ENCODE peak calls at places on chromosomes 4 and X, in four cellular contexts. D, X, S and H are unnamed samples.

GRCh38 chr4:145731026-145731425 is 51.1 kb downstream of the C4orf51 start:
- DNase-seq in S (peak), D (no peak), X (no peak), H (no peak)

GRCh38 chr4:128525387-128525786 is 237.8 kb upstream of the PGRMC2 start:
- DNase-seq in X (no peak), S (peak), D (no peak), H (no peak)

GRCh38 chr4:5511791-5512190 is 196.6 kb downstream of the EVC2 start:
- DNase-seq in X (no peak), S (peak), D (no peak), H (no peak)

GRCh38 chr4:57077550-57078311 is 32.5 kb downstream of the IGFBP7 start:
- DNase-seq in D (no peak), X (no peak), S (peak), H (no peak)

GRCh38 chr4:160685729-160686128 is 1478.1 kb downstream of the FSTL5 start:
- DNase-seq in S (no peak), D (no peak), X (no peak), H (no peak)

GRCh38 chr4:159944477-159944876 is 841.6 kb downstream of the RAPGEF2 start:
- DNase-seq in D (no peak), S (no peak), X (no peak), H (no peak)

GRCh38 chr4:45172636-45173035 is 446.3 kb upstream of the GNPDA2 start:
- DNase-seq in S (no peak), X (no peak), D (no peak), H (no peak)

GRCh38 chrX:140504371-140505324 is at the start of gene SOX3:
- DNase-seq in X (no peak), S (no peak), D (no peak), H (no peak)

GRCh38 chrX:72495041-72495440 is 77.6 kb downstream of the HDAC8 start:
- DNase-seq in X (no peak), S (no peak), D (no peak), H (no peak)

GRCh38 chrX:129665916-129666644 is 11.3 kb upstream of the APLN start:
- DNase-seq in X (no peak), S (peak), D (no peak), H (no peak)

GRCh38 chrX:47483310-47484268 is 567 bp upstream of the ZNF41 start:
- DNase-seq in X (no peak), D (no peak), S (peak), H (no peak)

GRCh38 chr4:185914583-185915199 is 102.7 kb upstream of the SORBS2 start:
- DNase-seq in D (no peak), S (peak), X (no peak), H (no peak)

GRCh38 chr4:22991576-22991975 is 298.8 kb downstream of the GBA3 start:
- DNase-seq in S (no peak), X (no peak), D (no peak), H (no peak)

GRCh38 chrX:135420831-135421230 is 913 bp upstream of the SMIM10L2A start:
- DNase-seq in S (no peak), D (no peak), X (no peak), H (no peak)

GRCh38 chr4:186651624-186652023 is 72.0 kb downstream of the FAT1 start:
- DNase-seq in S (no peak), D (no peak), X (no peak), H (no peak)

GRCh38 chr4:26171953-26172352 is 148.9 kb upstream of the RBPJ start:
- DNase-seq in D (no peak), X (no peak), S (peak), H (no peak)

GRCh38 chr4:86432552-86433134 is 72.8 kb upstream of the MAPK10 start:
- DNase-seq in S (no peak), D (no peak), X (no peak), H (no peak)

GRCh38 chr4:184406915-184407314 is 67.4 kb downstream of the IRF2 start:
- DNase-seq in D (no peak), S (no peak), X (no peak), H (no peak)

GRCh38 chr4:124097447-124097846 is 615.1 kb downstream of the ANKRD50 start:
- DNase-seq in X (no peak), D (no peak), S (no peak), H (no peak)

GRCh38 chr4:179893967-179894590 is 2349.1 kb upstream of the TENM3 start:
- DNase-seq in S (peak), X (no peak), D (no peak), H (no peak)

GRCh38 chrX:42615161-42615563 is 162.8 kb downstream of the PPP1R2C start:
- DNase-seq in D (no peak), X (no peak), S (no peak), H (no peak)

GRCh38 chr4:94237271-94237670 is 29.6 kb downstream of the SMARCAD1 start:
- DNase-seq in X (no peak), D (no peak), S (no peak), H (no peak)

GRCh38 chr4:8512510-8512909 is 67.7 kb upstream of the GPR78 start:
- DNase-seq in S (no peak), D (no peak), X (no peak), H (no peak)

GRCh38 chr4:1325176-1325480 is 21.9 kb upstream of the UVSSA start:
- DNase-seq in X (no peak), S (no peak), D (no peak), H (no peak)

GRCh38 chr4:188992706-188993105 is 853.5 kb downstream of the TRIML1 start:
- DNase-seq in X (no peak), D (no peak), S (peak), H (no peak)

GRCh38 chrX:121455890-121456289 is 408.5 kb downstream of the GLUD2 start:
- DNase-seq in S (no peak), D (no peak), X (no peak), H (no peak)

GRCh38 chrX:121456315-121456714 is 408.9 kb downstream of the GLUD2 start:
- DNase-seq in S (no peak), X (no peak), D (no peak), H (no peak)

GRCh38 chrX:121457096-121457495 is 409.7 kb downstream of the GLUD2 start:
- DNase-seq in D (no peak), S (no peak), X (no peak), H (no peak)
- TF ChIP-seq CTCF in D (no peak), S (no peak), X (no peak), H (no peak)

GRCh38 chr4:154349829-154350228 is 141.8 kb downstream of the DCHS2 start:
- DNase-seq in X (no peak), S (no peak), D (peak), H (no peak)
- TF ChIP-seq CTCF in X (no peak), S (peak), D (peak), H (no peak)

GRCh38 chr4:165378398-165378762 is 428 bp upstream of the CPE start:
- DNase-seq in X (no peak), D (no peak), S (no peak), H (no peak)

GRCh38 chr4:165379662-165380061 is 854 bp downstream of the CPE start:
- DNase-seq in D (no peak), X (no peak), S (no peak), H (no peak)

GRCh38 chr4:165381821-165382373 is 3.1 kb downstream of the CPE start:
- DNase-seq in D (no peak), X (no peak), S (no peak), H (no peak)

GRCh38 chr4:165375465-165375864 is 3.3 kb upstream of the CPE start:
- DNase-seq in S (no peak), D (no peak), X (no peak), H (no peak)

DNA sequence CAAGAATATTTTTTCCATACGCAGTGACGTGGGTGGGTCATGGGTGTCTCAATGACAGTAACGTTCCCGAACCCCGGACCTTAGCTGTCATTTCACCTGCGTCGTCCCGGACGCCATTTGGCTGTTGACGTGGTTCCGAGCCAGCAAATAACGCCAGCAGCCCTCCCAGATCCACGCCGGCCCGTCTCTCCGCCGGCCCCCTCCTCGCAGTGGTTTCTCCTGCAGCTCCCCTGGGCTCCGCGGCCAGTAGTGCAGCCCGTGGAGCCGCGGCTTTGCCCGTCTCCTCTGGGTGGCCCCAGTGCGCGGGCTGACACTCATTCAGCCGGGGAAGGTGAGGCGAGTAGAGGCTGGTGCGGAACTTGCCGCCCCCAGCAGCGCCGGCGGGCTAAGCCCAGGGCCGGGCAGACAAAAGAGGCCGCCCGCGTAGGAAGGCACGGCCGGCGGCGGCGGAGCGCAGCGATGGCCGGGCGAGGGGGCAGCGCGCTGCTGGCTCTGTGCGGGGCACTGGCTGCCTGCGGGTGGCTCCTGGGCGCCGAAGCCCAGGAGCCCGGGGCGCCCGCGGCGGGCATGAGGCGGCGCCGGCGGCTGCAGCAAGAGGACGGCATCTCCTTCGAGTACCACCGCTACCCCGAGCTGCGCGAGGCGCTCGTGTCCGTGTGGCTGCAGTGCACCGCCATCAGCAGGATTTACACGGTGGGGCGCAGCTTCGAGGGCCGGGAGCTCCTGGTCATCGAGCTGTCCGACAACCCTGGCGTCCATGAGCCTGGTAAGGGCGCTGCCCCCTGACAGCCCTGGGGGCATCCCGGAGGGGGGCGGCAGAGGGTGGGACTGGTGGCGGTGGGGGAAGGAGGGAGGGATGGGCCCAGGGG is at the start of gene CPE:
- DNase-seq in S (peak), X (peak), D (no peak), H (peak)
- TF ChIP-seq CTCF in S (peak), X (peak), D (peak), H (no peak)

GRCh38 chrX:14964500-14964899 is 91.3 kb downstream of the MOSPD2 start:
- DNase-seq in X (no peak), S (peak), D (no peak), H (no peak)
- TF ChIP-seq CTCF in X (no peak), S (peak), D (no peak), H (no peak)